ENCODE peak calls at places on chromosomes 4 and X, in seven cellular contexts. D, G, L, C, P, J and Y are unnamed samples.

GRCh38 chrX:74523870-74524735 is 90.3 kb downstream of the RLIM start:
- DNase-seq in D (no peak), G (no peak), L (no peak), C (no peak), P (no peak), J (no peak), Y (no peak)

GRCh38 chrX:34687095-34687494 is 30.0 kb upstream of the TMEM47 start:
- DNase-seq in D (no peak), G (no peak), L (no peak), C (no peak), P (no peak), J (no peak), Y (no peak)

GRCh38 chrX:100649550-100650356 is 5.8 kb downstream of the SRPX2 start:
- DNase-seq in D (peak; percentile 92), G (no peak), L (no peak), C (peak; percentile 75), P (peak; percentile 90), J (peak; percentile 82), Y (no peak)

GRCh38 chr4:80361329-80361900 is 25.9 kb downstream of the CFAP299 start:
- DNase-seq in D (no peak), G (no peak), L (no peak), C (no peak), P (peak; percentile 5), J (no peak), Y (no peak)

GRCh38 chrX:13364230-13364629 is 44.4 kb upstream of the ATXN3L start:
- DNase-seq in D (no peak), G (no peak), L (no peak), C (no peak), P (no peak), J (no peak), Y (no peak)

GRCh38 chrX:138886769-138887168 is 175.3 kb upstream of the FGF13 start:
- DNase-seq in D (no peak), G (no peak), L (no peak), C (no peak), P (peak; percentile 0), J (no peak), Y (peak; percentile 54)

GRCh38 chr4:83387922-83388676 is 53.5 kb upstream of the HPSE start:
- DNase-seq in D (no peak), G (no peak), L (no peak), C (no peak), P (no peak), J (no peak), Y (no peak)

GRCh38 chr4:35461931-35462659 is 782.2 kb downstream of the ARAP2 start:
- DNase-seq in D (peak; percentile 66), G (no peak), L (no peak), C (no peak), P (no peak), J (no peak), Y (no peak)

GRCh38 chr4:176660561-176660960 is 132.2 kb downstream of the VEGFC start:
- DNase-seq in D (no peak), G (no peak), L (no peak), C (no peak), P (no peak), J (no peak), Y (no peak)

GRCh38 chr4:44017422-44017739 is 431.2 kb downstream of the KCTD8 start:
- DNase-seq in D (no peak), G (no peak), L (no peak), C (no peak), P (no peak), J (no peak), Y (no peak)

GRCh38 chrX:107676559-107677378 is 48.5 kb downstream of the PRPS1 start:
- DNase-seq in D (peak; percentile 96), G (no peak), L (no peak), C (peak; percentile 74), P (no peak), J (peak; percentile 89), Y (peak; percentile 82)

GRCh38 chr4:74006009-74006476 is 7.6 kb upstream of the CXCL5 start:
- DNase-seq in D (no peak), G (no peak), L (no peak), C (no peak), P (no peak), J (no peak), Y (no peak)

GRCh38 chr4:141275834-141276233 is 55.1 kb downstream of the ZNF330 start:
- DNase-seq in D (no peak), G (no peak), L (no peak), C (no peak), P (no peak), J (no peak), Y (no peak)

GRCh38 chrX:34866636-34867035 is 76.0 kb upstream of the FAM47B start:
- DNase-seq in D (no peak), G (no peak), L (no peak), C (no peak), P (no peak), J (no peak), Y (no peak)

GRCh38 chr4:8534129-8534528 is 46.1 kb upstream of the GPR78 start:
- DNase-seq in D (no peak), G (peak; percentile 77), L (peak; percentile 89), C (peak; percentile 32), P (no peak), J (no peak), Y (peak; percentile 74)

GRCh38 chrX:23907496-23908218 is at the start of the genes APOO and CXorf58:
- DNase-seq in D (peak; percentile 97), G (peak; percentile 84), L (peak; percentile 54), C (peak; percentile 92), P (peak; percentile 81), J (peak; percentile 92), Y (peak; percentile 85)
- TF ChIP-seq POLR2A in D (no peak), G (no peak), L (peak; percentile 81), C (peak; percentile 65), P (peak; percentile 40), J (peak; percentile 45), Y (no peak)

DNA sequence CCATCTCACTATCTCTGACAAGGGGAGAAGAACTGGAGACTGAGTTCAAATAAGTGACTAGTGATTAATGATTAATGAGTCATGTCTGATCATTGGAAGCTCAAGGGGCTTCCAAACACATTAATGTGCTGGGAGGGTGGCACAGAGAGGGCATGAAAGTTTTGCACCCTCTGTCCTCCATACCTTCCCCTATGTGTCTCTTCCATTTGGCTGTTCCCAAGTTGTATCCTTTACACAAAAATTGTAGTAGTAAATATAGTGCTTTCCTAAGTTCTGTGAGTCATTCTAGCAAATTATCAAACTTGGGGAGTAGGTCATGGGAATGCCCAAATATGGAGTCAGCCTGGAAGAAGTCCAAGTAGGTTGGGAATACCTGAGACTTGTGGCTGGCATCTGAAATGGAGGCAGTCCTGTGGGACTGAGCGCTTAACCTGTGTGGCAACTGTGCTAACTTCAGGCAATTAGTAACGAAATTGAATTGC is 4.1 kb upstream of the FAM200B start:
- DNase-seq in D (no peak), G (no peak), L (no peak), C (peak; percentile 39), P (peak; percentile 86), J (no peak), Y (no peak)
- H3K4me3 ChIP-seq in D (no peak overlapping the region), G (no peak overlapping the region), L (peak overlapping the region; percentile 0), C (no peak overlapping the region), P (no peak overlapping the region), J (no peak overlapping the region), Y (no peak overlapping the region)

GRCh38 chr4:55948726-55949479 is at the start of gene CEP135:
- DNase-seq in D (peak; percentile 98), G (peak; percentile 80), L (peak; percentile 75), C (peak; percentile 96), P (peak; percentile 84), J (peak; percentile 96), Y (peak; percentile 91)
- TF ChIP-seq POLR2A in D (no peak), G (peak; percentile 90), L (peak; percentile 88), C (peak; percentile 42), P (peak; percentile 56), J (peak; percentile 38), Y (no peak)

GRCh38 chr4:48816971-48817370 is 13.9 kb upstream of the OCIAD1 start:
- DNase-seq in D (no peak), G (no peak), L (no peak), C (no peak), P (no peak), J (no peak), Y (no peak)

GRCh38 chr4:48812866-48813265 is 18.0 kb upstream of the OCIAD1 start:
- DNase-seq in D (no peak), G (no peak), L (no peak), C (no peak), P (no peak), J (no peak), Y (no peak)

GRCh38 chr4:48813984-48814383 is 16.9 kb upstream of the OCIAD1 start:
- DNase-seq in D (no peak), G (no peak), L (no peak), C (no peak), P (no peak), J (no peak), Y (no peak)

DNA sequence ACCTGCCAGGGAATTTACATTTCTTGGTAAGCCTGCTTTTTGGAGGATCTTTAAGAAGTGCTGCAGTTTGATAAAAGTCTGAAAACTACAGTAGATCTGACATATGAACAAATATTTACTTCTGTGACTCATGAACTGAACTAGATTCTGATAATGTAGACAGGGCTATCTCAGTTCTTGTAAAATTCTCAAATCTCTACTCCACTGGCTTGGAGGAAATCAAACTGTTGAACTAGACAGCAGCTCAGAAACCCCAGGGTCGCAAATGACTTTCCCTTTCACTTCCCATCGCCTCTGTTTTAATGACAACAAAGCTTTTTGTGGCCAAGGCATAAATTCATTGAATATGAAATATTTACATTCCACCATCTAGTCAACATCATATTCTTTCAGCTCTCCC is 15.4 kb upstream of the OCIAD1 start:
- DNase-seq in D (no peak), G (no peak), L (no peak), C (no peak), P (no peak), J (no peak), Y (no peak)
- H3K4me3 ChIP-seq in D (no peak overlapping the region), G (no peak overlapping the region), L (peak overlapping the region; percentile 49), C (no peak overlapping the region), P (no peak overlapping the region), J (no peak overlapping the region), Y (no peak overlapping the region)

GRCh38 chr4:52711834-52712171 is 39.4 kb downstream of the ERVMER34-1 start:
- DNase-seq in D (no peak), G (no peak), L (no peak), C (no peak), P (no peak), J (no peak), Y (no peak)

GRCh38 chr4:52714597-52715254 is 36.5 kb downstream of the ERVMER34-1 start:
- DNase-seq in D (no peak), G (no peak), L (no peak), C (no peak), P (no peak), J (no peak), Y (no peak)

GRCh38 chr4:52712991-52713275 is 38.3 kb downstream of the ERVMER34-1 start:
- DNase-seq in D (no peak), G (no peak), L (no peak), C (no peak), P (no peak), J (no peak), Y (no peak)

GRCh38 chr4:52712172-52712990 is 38.8 kb downstream of the ERVMER34-1 start:
- DNase-seq in D (peak; percentile 99), G (peak; percentile 92), L (peak; percentile 85), C (peak; percentile 99), P (peak; percentile 92), J (peak; percentile 99), Y (peak; percentile 98)

DNA sequence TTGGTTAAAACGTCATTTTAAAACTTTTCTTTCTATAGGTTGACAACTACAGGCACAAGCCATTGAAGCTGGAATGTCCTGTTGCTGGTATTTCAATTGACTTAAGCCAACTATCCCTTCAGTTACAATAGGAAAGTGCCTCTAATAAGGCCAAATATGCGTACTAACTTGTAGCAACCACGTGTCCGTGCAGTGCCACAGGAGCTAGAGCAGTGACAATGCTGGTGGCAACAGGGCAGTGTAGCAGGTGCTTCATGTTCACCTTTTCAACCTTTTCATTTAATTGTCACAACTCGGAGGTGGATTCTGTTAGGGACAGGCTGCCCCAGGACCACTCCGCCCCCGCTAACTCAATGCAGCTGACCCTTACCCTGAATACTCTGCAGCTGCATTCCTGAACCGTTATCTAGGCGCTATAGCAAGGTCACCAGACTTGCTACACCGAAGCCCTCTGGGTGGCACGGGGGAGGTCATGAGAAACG is 37.7 kb downstream of the ERVMER34-1 start:
- DNase-seq in D (no peak), G (no peak), L (no peak), C (no peak), P (peak; percentile 71), J (no peak), Y (no peak)
- TF ChIP-seq POLR2A in D (no peak), G (peak; percentile 49), L (peak; percentile 13), C (no peak), P (no peak), J (no peak), Y (no peak)